ENCODE peak calls at places on chromosomes 3 and 15, in nine cellular contexts. One of them, this sample, is unnamed. For H3K4me1, the result is how much of the 10 kb centered on the place peaks cover.

GRCh38 chr15:39583586-39584265 is 2.8 kb downstream of the THBS1 start:
- DNase-seq in cardiac muscle cell: peak
- DNase-seq in H1: no peak
- DNase-seq in neuronal stem cell: no peak
- DNase-seq in fibroblast of lung: peak
- DNase-seq in prostate gland: no peak
- DNase-seq in SK-N-SH: peak
- DNase-seq in psoas muscle: no peak
- DNase-seq in left ventricle myocardium inferior: no peak
- DNase-seq in this sample: peak

GRCh38 chr3:69354948-69355347 is 30.9 kb downstream of the FRMD4B start:
- DNase-seq in cardiac muscle cell: no peak
- DNase-seq in H1: no peak
- DNase-seq in neuronal stem cell: no peak
- DNase-seq in fibroblast of lung: peak
- DNase-seq in prostate gland: no peak
- DNase-seq in SK-N-SH: no peak
- DNase-seq in psoas muscle: no peak
- DNase-seq in left ventricle myocardium inferior: no peak
- DNase-seq in this sample: peak

GRCh38 chr3:13593615-13594014 is 44.7 kb downstream of the FBLN2 start:
- DNase-seq in cardiac muscle cell: no peak
- DNase-seq in H1: no peak
- DNase-seq in neuronal stem cell: no peak
- DNase-seq in fibroblast of lung: no peak
- DNase-seq in prostate gland: no peak
- DNase-seq in SK-N-SH: no peak
- DNase-seq in psoas muscle: no peak
- DNase-seq in left ventricle myocardium inferior: no peak
- DNase-seq in this sample: no peak

GRCh38 chr15:41844814-41845213 is 6.2 kb downstream of the PLA2G4B start:
- DNase-seq in cardiac muscle cell: no peak
- DNase-seq in H1: no peak
- DNase-seq in neuronal stem cell: no peak
- DNase-seq in fibroblast of lung: no peak
- DNase-seq in prostate gland: no peak
- DNase-seq in SK-N-SH: no peak
- DNase-seq in psoas muscle: no peak
- DNase-seq in left ventricle myocardium inferior: no peak
- DNase-seq in this sample: no peak

GRCh38 chr3:171390531-171390930 is 69.7 kb downstream of the TNIK start:
- DNase-seq in cardiac muscle cell: no peak
- DNase-seq in H1: no peak
- DNase-seq in neuronal stem cell: no peak
- DNase-seq in fibroblast of lung: no peak
- DNase-seq in prostate gland: no peak
- DNase-seq in SK-N-SH: no peak
- DNase-seq in psoas muscle: no peak
- DNase-seq in left ventricle myocardium inferior: no peak
- DNase-seq in this sample: no peak

GRCh38 chr3:188950832-188951489 is 220.8 kb upstream of the TPRG1 start:
- DNase-seq in cardiac muscle cell: no peak
- DNase-seq in H1: no peak
- DNase-seq in neuronal stem cell: no peak
- DNase-seq in fibroblast of lung: peak
- DNase-seq in prostate gland: peak
- DNase-seq in SK-N-SH: no peak
- DNase-seq in psoas muscle: peak
- DNase-seq in left ventricle myocardium inferior: peak
- DNase-seq in this sample: peak

GRCh38 chr3:8324727-8325126 is 176.9 kb upstream of the LMCD1 start:
- DNase-seq in cardiac muscle cell: peak
- DNase-seq in H1: peak
- DNase-seq in neuronal stem cell: peak
- DNase-seq in fibroblast of lung: peak
- DNase-seq in prostate gland: no peak
- DNase-seq in SK-N-SH: peak
- DNase-seq in psoas muscle: peak
- DNase-seq in left ventricle myocardium inferior: peak
- DNase-seq in this sample: peak

GRCh38 chr3:186365202-186365974 is 3.4 kb upstream of the DGKG start:
- DNase-seq in cardiac muscle cell: no peak
- DNase-seq in H1: no peak
- DNase-seq in neuronal stem cell: no peak
- DNase-seq in fibroblast of lung: peak
- DNase-seq in prostate gland: no peak
- DNase-seq in SK-N-SH: no peak
- DNase-seq in psoas muscle: no peak
- DNase-seq in left ventricle myocardium inferior: peak
- DNase-seq in this sample: peak

GRCh38 chr3:23236890-23237289 is 33.8 kb downstream of the UBE2E2 start:
- DNase-seq in cardiac muscle cell: no peak
- DNase-seq in H1: no peak
- DNase-seq in neuronal stem cell: no peak
- DNase-seq in fibroblast of lung: no peak
- DNase-seq in prostate gland: no peak
- DNase-seq in SK-N-SH: no peak
- DNase-seq in psoas muscle: no peak
- DNase-seq in left ventricle myocardium inferior: no peak
- DNase-seq in this sample: no peak

GRCh38 chr3:16462679-16463078 is 50.8 kb downstream of the RFTN1 start:
- DNase-seq in cardiac muscle cell: no peak
- DNase-seq in H1: no peak
- DNase-seq in neuronal stem cell: no peak
- DNase-seq in fibroblast of lung: no peak
- DNase-seq in prostate gland: no peak
- DNase-seq in SK-N-SH: no peak
- DNase-seq in psoas muscle: no peak
- DNase-seq in left ventricle myocardium inferior: no peak
- DNase-seq in this sample: no peak

GRCh38 chr15:101411085-101411484 is 78.4 kb downstream of the PCSK6 start:
- DNase-seq in cardiac muscle cell: no peak
- DNase-seq in H1: peak
- DNase-seq in neuronal stem cell: no peak
- DNase-seq in fibroblast of lung: no peak
- DNase-seq in prostate gland: peak
- DNase-seq in SK-N-SH: no peak
- DNase-seq in psoas muscle: no peak
- DNase-seq in left ventricle myocardium inferior: no peak
- DNase-seq in this sample: no peak

GRCh38 chr3:150346956-150347863 is 60.9 kb upstream of the TSC22D2 start:
- DNase-seq in cardiac muscle cell: no peak
- DNase-seq in H1: no peak
- DNase-seq in neuronal stem cell: no peak
- DNase-seq in fibroblast of lung: peak
- DNase-seq in prostate gland: no peak
- DNase-seq in SK-N-SH: no peak
- DNase-seq in psoas muscle: no peak
- DNase-seq in left ventricle myocardium inferior: no peak
- DNase-seq in this sample: peak

GRCh38 chr3:192409203-192409837 is 318.0 kb downstream of the FGF12 start:
- DNase-seq in cardiac muscle cell: peak
- DNase-seq in H1: peak
- DNase-seq in neuronal stem cell: peak
- DNase-seq in fibroblast of lung: peak
- DNase-seq in prostate gland: no peak
- DNase-seq in SK-N-SH: peak
- DNase-seq in psoas muscle: peak
- DNase-seq in left ventricle myocardium inferior: peak
- DNase-seq in this sample: peak

GRCh38 chr15:84108725-84109124 is 126.8 kb upstream of the GOLGA6L4 start:
- DNase-seq in cardiac muscle cell: no peak
- DNase-seq in H1: no peak
- DNase-seq in neuronal stem cell: no peak
- DNase-seq in fibroblast of lung: peak
- DNase-seq in prostate gland: no peak
- DNase-seq in SK-N-SH: no peak
- DNase-seq in psoas muscle: no peak
- DNase-seq in left ventricle myocardium inferior: no peak
- DNase-seq in this sample: no peak

GRCh38 chr3:61637088-61638051 is 76.0 kb downstream of the PTPRG start:
- DNase-seq in cardiac muscle cell: no peak
- DNase-seq in H1: peak
- DNase-seq in neuronal stem cell: no peak
- DNase-seq in fibroblast of lung: peak
- DNase-seq in prostate gland: no peak
- DNase-seq in SK-N-SH: peak
- DNase-seq in psoas muscle: peak
- DNase-seq in left ventricle myocardium inferior: no peak
- DNase-seq in this sample: no peak

GRCh38 chr15:77856718-77857346 is 220.7 kb downstream of the TBC1D2B start:
- DNase-seq in cardiac muscle cell: no peak
- DNase-seq in H1: no peak
- DNase-seq in neuronal stem cell: no peak
- DNase-seq in fibroblast of lung: no peak
- DNase-seq in prostate gland: no peak
- DNase-seq in SK-N-SH: no peak
- DNase-seq in psoas muscle: peak
- DNase-seq in left ventricle myocardium inferior: no peak
- DNase-seq in this sample: no peak

DNA sequence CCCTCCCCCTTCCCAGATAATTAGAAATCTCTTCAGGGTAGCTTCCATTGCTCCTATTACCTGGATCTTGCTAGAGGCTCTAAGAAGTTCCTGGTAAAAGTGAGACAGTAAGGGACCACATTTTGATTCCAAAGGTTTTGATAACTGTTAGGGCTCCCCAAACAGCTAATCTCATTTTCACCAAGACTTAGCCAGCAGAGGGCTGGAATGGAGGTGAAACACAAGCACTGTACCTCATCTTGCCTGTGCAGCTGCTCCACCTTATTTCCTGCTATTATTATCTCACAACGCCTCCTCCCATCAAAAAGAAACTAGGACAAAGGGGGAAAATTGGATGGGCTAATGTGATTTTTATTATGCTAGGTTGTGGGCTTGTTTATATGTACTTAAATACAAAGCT is 7.3 kb downstream of the SETD5 start:
- DNase-seq in cardiac muscle cell: peak
- DNase-seq in H1: no peak
- DNase-seq in neuronal stem cell: no peak
- DNase-seq in fibroblast of lung: no peak
- DNase-seq in prostate gland: no peak
- DNase-seq in SK-N-SH: peak
- DNase-seq in psoas muscle: no peak
- DNase-seq in left ventricle myocardium inferior: no peak
- DNase-seq in this sample: peak
- H3K4me1 ChIP-seq in cardiac muscle cell: half or more
- H3K4me1 ChIP-seq in H1: under half
- H3K4me1 ChIP-seq in neuronal stem cell: under half
- H3K4me1 ChIP-seq in fibroblast of lung: under half
- H3K4me1 ChIP-seq in prostate gland: under half
- H3K4me1 ChIP-seq in SK-N-SH: half or more
- H3K4me1 ChIP-seq in psoas muscle: half or more
- H3K4me1 ChIP-seq in left ventricle myocardium inferior: half or more
- H3K4me1 ChIP-seq in this sample: half or more

GRCh38 chr3:100040846-100041245 is 73.5 kb downstream of the FILIP1L start:
- DNase-seq in cardiac muscle cell: no peak
- DNase-seq in H1: no peak
- DNase-seq in neuronal stem cell: no peak
- DNase-seq in fibroblast of lung: peak
- DNase-seq in prostate gland: no peak
- DNase-seq in SK-N-SH: no peak
- DNase-seq in psoas muscle: no peak
- DNase-seq in left ventricle myocardium inferior: no peak
- DNase-seq in this sample: no peak
- H3K27ac ChIP-seq in cardiac muscle cell: no peak
- H3K27ac ChIP-seq in H1: no peak
- H3K27ac ChIP-seq in neuronal stem cell: no peak
- H3K27ac ChIP-seq in fibroblast of lung: peak
- H3K27ac ChIP-seq in prostate gland: peak
- H3K27ac ChIP-seq in SK-N-SH: peak
- H3K27ac ChIP-seq in psoas muscle: peak
- H3K27ac ChIP-seq in left ventricle myocardium inferior: peak
- H3K27ac ChIP-seq in this sample: peak

DNA sequence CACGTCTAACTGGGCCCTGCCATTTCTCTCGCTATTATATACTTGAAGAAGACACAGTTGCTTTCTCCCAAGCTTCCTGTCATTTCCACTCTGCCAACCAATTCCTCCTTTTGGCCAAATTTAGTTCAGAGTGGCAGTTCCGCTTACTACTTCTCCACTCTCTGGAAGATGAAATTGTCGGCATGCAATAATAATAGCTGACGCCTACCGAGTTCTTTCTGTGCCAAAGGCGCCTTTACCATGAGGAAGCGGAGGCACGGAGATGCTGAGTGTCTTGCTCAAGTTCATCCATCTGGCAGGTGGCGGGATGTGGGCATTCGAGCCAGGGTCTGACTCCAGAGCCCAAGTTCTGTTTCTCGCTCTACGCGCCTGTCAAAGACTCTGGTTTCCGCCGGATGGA is 14.6 kb upstream of the NRROS start:
- DNase-seq in cardiac muscle cell: no peak
- DNase-seq in H1: no peak
- DNase-seq in neuronal stem cell: no peak
- DNase-seq in fibroblast of lung: no peak
- DNase-seq in prostate gland: no peak
- DNase-seq in SK-N-SH: no peak
- DNase-seq in psoas muscle: no peak
- DNase-seq in left ventricle myocardium inferior: peak
- DNase-seq in this sample: no peak
- H3K4me3 ChIP-seq in cardiac muscle cell: no peak
- H3K4me3 ChIP-seq in H1: no peak
- H3K4me3 ChIP-seq in neuronal stem cell: no peak
- H3K4me3 ChIP-seq in fibroblast of lung: no peak
- H3K4me3 ChIP-seq in prostate gland: no peak
- H3K4me3 ChIP-seq in SK-N-SH: no peak
- H3K4me3 ChIP-seq in psoas muscle: no peak
- H3K4me3 ChIP-seq in left ventricle myocardium inferior: no peak
- H3K4me3 ChIP-seq in this sample: no peak

GRCh38 chr3:140843656-140844055 is 98.0 kb upstream of the SLC25A36 start:
- DNase-seq in cardiac muscle cell: no peak
- DNase-seq in H1: no peak
- DNase-seq in neuronal stem cell: no peak
- DNase-seq in fibroblast of lung: no peak
- DNase-seq in prostate gland: no peak
- DNase-seq in SK-N-SH: peak
- DNase-seq in psoas muscle: no peak
- DNase-seq in left ventricle myocardium inferior: no peak
- DNase-seq in this sample: no peak

GRCh38 chr3:140845878-140846277 is 95.8 kb upstream of the SLC25A36 start:
- DNase-seq in cardiac muscle cell: no peak
- DNase-seq in H1: no peak
- DNase-seq in neuronal stem cell: no peak
- DNase-seq in fibroblast of lung: no peak
- DNase-seq in prostate gland: no peak
- DNase-seq in SK-N-SH: no peak
- DNase-seq in psoas muscle: no peak
- DNase-seq in left ventricle myocardium inferior: no peak
- DNase-seq in this sample: no peak

GRCh38 chr3:140844072-140844471 is 97.6 kb upstream of the SLC25A36 start:
- DNase-seq in cardiac muscle cell: no peak
- DNase-seq in H1: no peak
- DNase-seq in neuronal stem cell: no peak
- DNase-seq in fibroblast of lung: no peak
- DNase-seq in prostate gland: no peak
- DNase-seq in SK-N-SH: no peak
- DNase-seq in psoas muscle: no peak
- DNase-seq in left ventricle myocardium inferior: no peak
- DNase-seq in this sample: no peak

GRCh38 chr3:140850210-140850955 is 91.3 kb upstream of the SLC25A36 start:
- DNase-seq in cardiac muscle cell: no peak
- DNase-seq in H1: no peak
- DNase-seq in neuronal stem cell: no peak
- DNase-seq in fibroblast of lung: peak
- DNase-seq in prostate gland: no peak
- DNase-seq in SK-N-SH: no peak
- DNase-seq in psoas muscle: no peak
- DNase-seq in left ventricle myocardium inferior: no peak
- DNase-seq in this sample: peak

GRCh38 chr3:140848675-140849074 is 93.0 kb upstream of the SLC25A36 start:
- DNase-seq in cardiac muscle cell: no peak
- DNase-seq in H1: no peak
- DNase-seq in neuronal stem cell: no peak
- DNase-seq in fibroblast of lung: no peak
- DNase-seq in prostate gland: no peak
- DNase-seq in SK-N-SH: no peak
- DNase-seq in psoas muscle: no peak
- DNase-seq in left ventricle myocardium inferior: no peak
- DNase-seq in this sample: no peak
- H3K4me1 ChIP-seq in cardiac muscle cell: under half
- H3K4me1 ChIP-seq in H1: under half
- H3K4me1 ChIP-seq in neuronal stem cell: under half
- H3K4me1 ChIP-seq in fibroblast of lung: under half
- H3K4me1 ChIP-seq in prostate gland: under half
- H3K4me1 ChIP-seq in SK-N-SH: under half
- H3K4me1 ChIP-seq in psoas muscle: under half
- H3K4me1 ChIP-seq in left ventricle myocardium inferior: under half
- H3K4me1 ChIP-seq in this sample: under half